ENCODE peak calls at places on chromosome X, in nine cellular contexts. J is bronchial epithelial cell, R is tibial artery, D is NCI-H1048, B is germinal center, O is HL-60, I is iPS-NIHi11, G is adipocyte, U is NCI-H2171. S is an unnamed sample.

GRCh38 chrX:8724176-8724757 is 7.7 kb downstream of the ANOS1 start:
- DNase-seq in U (no peak), R (no peak), B (no peak), I (no peak), D (no peak), O (peak), J (no peak), G (no peak), S (no peak)

GRCh38 chrX:45745479-45745878 is 544.8 kb upstream of the DIPK2B start:
- DNase-seq in G (no peak), D (no peak), I (no peak), O (no peak), J (no peak), U (no peak), R (no peak), B (no peak), S (no peak)

GRCh38 chrX:19684265-19684664 is 169.0 kb upstream of the MAP3K15 start:
- DNase-seq in R (no peak), B (no peak), U (no peak), J (no peak), G (no peak), I (no peak), D (no peak), O (no peak), S (no peak)

GRCh38 chrX:136630881-136631280 is 17.1 kb upstream of the CD40LG start:
- DNase-seq in B (no peak), R (no peak), I (no peak), D (no peak), U (no peak), G (no peak), J (no peak), O (no peak), S (no peak)

GRCh38 chrX:115889121-115889890 is 281.2 kb upstream of the AGTR2 start:
- DNase-seq in D (no peak), G (no peak), U (no peak), J (no peak), R (no peak), B (no peak), I (no peak), O (no peak), S (no peak)

GRCh38 chrX:43882294-43882681 is at the start of gene MAOB:
- DNase-seq in J (no peak), R (peak), B (no peak), I (peak), O (no peak), U (no peak), G (no peak), D (no peak), S (peak)

GRCh38 chrX:111095974-111096870 is at the start of gene PAK3:
- DNase-seq in O (no peak), B (peak), G (peak), U (peak), D (peak), J (peak), I (peak), R (peak), S (no peak)

GRCh38 chrX:24767557-24767956 is 73.8 kb downstream of the POLA1 start:
- DNase-seq in B (no peak), U (no peak), R (no peak), J (peak), I (no peak), D (no peak), G (peak), O (no peak), S (no peak)